ENCODE peak calls at places on chromosomes 11 and 22, in five cellular contexts. One of them, this sample, is unnamed.

GRCh38 chr22:28268176-28268575 is 349.1 kb upstream of the PITPNB start:
- DNase-seq in pons: no peak
- DNase-seq in ELR: no peak
- DNase-seq in pancreas: no peak
- DNase-seq in sigmoid colon: no peak
- DNase-seq in this sample: no peak

GRCh38 chr11:45193695-45194094 is 47.3 kb downstream of the PRDM11 start:
- DNase-seq in pons: no peak
- DNase-seq in ELR: no peak
- DNase-seq in pancreas: no peak
- DNase-seq in sigmoid colon: peak; percentile 79
- DNase-seq in this sample: peak; percentile 66

GRCh38 chr11:15800121-15800800 is 556.1 kb downstream of the SOX6 start:
- DNase-seq in pons: peak; percentile 83
- DNase-seq in ELR: peak; percentile 18
- DNase-seq in pancreas: peak; percentile 42
- DNase-seq in sigmoid colon: no peak
- DNase-seq in this sample: peak; percentile 89

GRCh38 chr11:70174846-70175764 is 28.0 kb upstream of the FADD start:
- DNase-seq in pons: no peak
- DNase-seq in ELR: no peak
- DNase-seq in pancreas: no peak
- DNase-seq in sigmoid colon: no peak
- DNase-seq in this sample: no peak

GRCh38 chr11:119421941-119422504 is 949 bp downstream of the THY1 start:
- DNase-seq in pons: peak; percentile 28
- DNase-seq in ELR: peak; percentile 51
- DNase-seq in pancreas: no peak
- DNase-seq in sigmoid colon: no peak
- DNase-seq in this sample: no peak

GRCh38 chr11:94452988-94453387 is 40.7 kb downstream of the MRE11 start:
- DNase-seq in pons: no peak
- DNase-seq in ELR: no peak
- DNase-seq in pancreas: no peak
- DNase-seq in sigmoid colon: no peak
- DNase-seq in this sample: no peak

GRCh38 chr11:76808996-76809395 is 25.8 kb downstream of the TSKU start:
- DNase-seq in pons: no peak
- DNase-seq in ELR: no peak
- DNase-seq in pancreas: no peak
- DNase-seq in sigmoid colon: no peak
- DNase-seq in this sample: peak; percentile 30

GRCh38 chr11:124839051-124839971 is 25.9 kb upstream of the ROBO3 start:
- DNase-seq in pons: no peak
- DNase-seq in ELR: no peak
- DNase-seq in pancreas: no peak
- DNase-seq in sigmoid colon: no peak
- DNase-seq in this sample: no peak

GRCh38 chr11:35593143-35593542 is 25.1 kb upstream of the FJX1 start:
- DNase-seq in pons: no peak
- DNase-seq in ELR: peak; percentile 70
- DNase-seq in pancreas: no peak
- DNase-seq in sigmoid colon: no peak
- DNase-seq in this sample: no peak

GRCh38 chr11:31817054-31817620 is 6.0 kb upstream of the PAX6 start:
- DNase-seq in pons: no peak
- DNase-seq in ELR: peak; percentile 31
- DNase-seq in pancreas: no peak
- DNase-seq in sigmoid colon: peak; percentile 52
- DNase-seq in this sample: no peak

GRCh38 chr11:62604460-62605130 is 2.9 kb upstream of the MTA2 start:
- DNase-seq in pons: no peak
- DNase-seq in ELR: no peak
- DNase-seq in pancreas: no peak
- DNase-seq in sigmoid colon: no peak
- DNase-seq in this sample: no peak

GRCh38 chr11:130070109-130070828 is 575 bp downstream of the APLP2 start:
- DNase-seq in pons: no peak
- DNase-seq in ELR: peak; percentile 59
- DNase-seq in pancreas: peak; percentile 37
- DNase-seq in sigmoid colon: peak; percentile 77
- DNase-seq in this sample: peak; percentile 85

GRCh38 chr22:46084943-46085830 is 65.1 kb upstream of the PPARA start:
- DNase-seq in pons: no peak
- DNase-seq in ELR: peak; percentile 62
- DNase-seq in pancreas: peak; percentile 85
- DNase-seq in sigmoid colon: peak; percentile 95
- DNase-seq in this sample: peak; percentile 96

GRCh38 chr22:50702261-50702671 is 29.6 kb downstream of the SHANK3 start:
- DNase-seq in pons: no peak
- DNase-seq in ELR: no peak
- DNase-seq in pancreas: no peak
- DNase-seq in sigmoid colon: peak; percentile 29
- DNase-seq in this sample: peak; percentile 68

GRCh38 chr22:38353142-38353629 is 36.0 kb upstream of the CSNK1E start:
- DNase-seq in pons: peak; percentile 35
- DNase-seq in ELR: peak; percentile 70
- DNase-seq in pancreas: peak; percentile 47
- DNase-seq in sigmoid colon: peak; percentile 80
- DNase-seq in this sample: peak; percentile 89

GRCh38 chr11:114147389-114148382 is 88.2 kb downstream of the ZBTB16 start:
- DNase-seq in pons: no peak
- DNase-seq in ELR: no peak
- DNase-seq in pancreas: no peak
- DNase-seq in sigmoid colon: peak; percentile 72
- DNase-seq in this sample: no peak

GRCh38 chr11:134405436-134405835 is 6.6 kb downstream of the B3GAT1 start:
- DNase-seq in pons: no peak
- DNase-seq in ELR: no peak
- DNase-seq in pancreas: no peak
- DNase-seq in sigmoid colon: no peak
- DNase-seq in this sample: peak; percentile 59

GRCh38 chr11:61477734-61478148 is 30.8 kb upstream of the LRRC10B start:
- DNase-seq in pons: no peak
- DNase-seq in ELR: peak; percentile 46
- DNase-seq in pancreas: peak; percentile 32
- DNase-seq in sigmoid colon: peak; percentile 79
- DNase-seq in this sample: peak; percentile 89

GRCh38 chr11:118623291-118623655 is 15.9 kb downstream of the PHLDB1 start:
- DNase-seq in pons: no peak
- DNase-seq in ELR: peak; percentile 48
- DNase-seq in pancreas: no peak
- DNase-seq in sigmoid colon: no peak
- DNase-seq in this sample: no peak

GRCh38 chr11:77176996-77177395 is 49.0 kb downstream of the MYO7A start:
- DNase-seq in pons: no peak
- DNase-seq in ELR: no peak
- DNase-seq in pancreas: no peak
- DNase-seq in sigmoid colon: no peak
- DNase-seq in this sample: no peak

GRCh38 chr11:3128356-3129180 is 36.5 kb downstream of the OSBPL5 start:
- DNase-seq in pons: no peak
- DNase-seq in ELR: no peak
- DNase-seq in pancreas: no peak
- DNase-seq in sigmoid colon: peak; percentile 62
- DNase-seq in this sample: peak; percentile 75

GRCh38 chr11:29750392-29750791 is 266.4 kb downstream of the KCNA4 start:
- DNase-seq in pons: no peak
- DNase-seq in ELR: no peak
- DNase-seq in pancreas: no peak
- DNase-seq in sigmoid colon: no peak
- DNase-seq in this sample: no peak

GRCh38 chr11:109374441-109374840 is 47.5 kb upstream of the C11orf87 start:
- DNase-seq in pons: no peak
- DNase-seq in ELR: no peak
- DNase-seq in pancreas: no peak
- DNase-seq in sigmoid colon: no peak
- DNase-seq in this sample: no peak

GRCh38 chr22:26553056-26553752 is 36.7 kb downstream of the TPST2 start:
- DNase-seq in pons: no peak
- DNase-seq in ELR: peak; percentile 93
- DNase-seq in pancreas: peak; percentile 70
- DNase-seq in sigmoid colon: no peak
- DNase-seq in this sample: no peak

GRCh38 chr22:27504360-27504759 is 297.2 kb downstream of the MN1 start:
- DNase-seq in pons: no peak
- DNase-seq in ELR: no peak
- DNase-seq in pancreas: no peak
- DNase-seq in sigmoid colon: no peak
- DNase-seq in this sample: no peak

GRCh38 chr11:68186061-68186460 is 27.0 kb downstream of the KMT5B start:
- DNase-seq in pons: no peak
- DNase-seq in ELR: no peak
- DNase-seq in pancreas: no peak
- DNase-seq in sigmoid colon: no peak
- DNase-seq in this sample: no peak

GRCh38 chr11:76795936-76796441 is 12.8 kb downstream of the TSKU start:
- DNase-seq in pons: no peak
- DNase-seq in ELR: no peak
- DNase-seq in pancreas: no peak
- DNase-seq in sigmoid colon: peak; percentile 63
- DNase-seq in this sample: peak; percentile 70

GRCh38 chr22:40006641-40007040 is 11.9 kb downstream of the FAM83F start:
- DNase-seq in pons: no peak
- DNase-seq in ELR: no peak
- DNase-seq in pancreas: no peak
- DNase-seq in sigmoid colon: no peak
- DNase-seq in this sample: no peak

GRCh38 chr11:3971756-3972404 is 116.4 kb downstream of the STIM1 start:
- DNase-seq in pons: no peak
- DNase-seq in ELR: peak; percentile 50
- DNase-seq in pancreas: no peak
- DNase-seq in sigmoid colon: no peak
- DNase-seq in this sample: no peak

GRCh38 chr11:58866788-58867187 is 22.3 kb upstream of the GLYATL2 start:
- DNase-seq in pons: no peak
- DNase-seq in ELR: peak; percentile 72
- DNase-seq in pancreas: no peak
- DNase-seq in sigmoid colon: no peak
- DNase-seq in this sample: no peak

GRCh38 chr11:16773981-16774710 is 35.7 kb downstream of the C11orf58 start:
- DNase-seq in pons: no peak
- DNase-seq in ELR: no peak
- DNase-seq in pancreas: no peak
- DNase-seq in sigmoid colon: no peak
- DNase-seq in this sample: peak; percentile 31

GRCh38 chr11:20158597-20159257 is 1.5 kb downstream of the DBX1 start:
- DNase-seq in pons: peak; percentile 11
- DNase-seq in ELR: peak; percentile 61
- DNase-seq in pancreas: peak; percentile 55
- DNase-seq in sigmoid colon: peak; percentile 61
- DNase-seq in this sample: peak; percentile 86

GRCh38 chr22:35614404-35614803 is 2.7 kb downstream of the MB start:
- DNase-seq in pons: no peak
- DNase-seq in ELR: no peak
- DNase-seq in pancreas: no peak
- DNase-seq in sigmoid colon: no peak
- DNase-seq in this sample: no peak

GRCh38 chr11:120057028-120057330 is 80.9 kb downstream of the TRIM29 start:
- DNase-seq in pons: no peak
- DNase-seq in ELR: no peak
- DNase-seq in pancreas: no peak
- DNase-seq in sigmoid colon: no peak
- DNase-seq in this sample: peak; percentile 19

GRCh38 chr11:82183346-82183745 is 550.3 kb downstream of the FAM181B start:
- DNase-seq in pons: no peak
- DNase-seq in ELR: no peak
- DNase-seq in pancreas: no peak
- DNase-seq in sigmoid colon: no peak
- DNase-seq in this sample: no peak

GRCh38 chr22:20979243-20979809 is 2.8 kb upstream of the LZTR1 start:
- DNase-seq in pons: no peak
- DNase-seq in ELR: peak; percentile 78
- DNase-seq in pancreas: peak; percentile 78
- DNase-seq in sigmoid colon: peak; percentile 92
- DNase-seq in this sample: peak; percentile 91

GRCh38 chr11:64745523-64746328 is 1.8 kb upstream of the RASGRP2 start:
- DNase-seq in pons: peak; percentile 33
- DNase-seq in ELR: peak; percentile 37
- DNase-seq in pancreas: no peak
- DNase-seq in sigmoid colon: peak; percentile 97
- DNase-seq in this sample: peak; percentile 97

GRCh38 chr22:45788530-45788929 is 116.9 kb downstream of the ATXN10 start:
- DNase-seq in pons: no peak
- DNase-seq in ELR: no peak
- DNase-seq in pancreas: no peak
- DNase-seq in sigmoid colon: no peak
- DNase-seq in this sample: no peak